ENCODE peak calls at places on chromosomes 6 and 20, in six cellular contexts. One of them, this sample, is unnamed.

GRCh38 chr20:38147166-38147565 is 17.9 kb downstream of the TGM2 start:
- DNase-seq in cardiac fibroblast: no peak
- DNase-seq in B cell: no peak
- DNase-seq in kidney: peak
- DNase-seq in tibial nerve: no peak
- DNase-seq in CD8-positive, alpha-beta T cell: no peak
- DNase-seq in this sample: no peak

GRCh38 chr20:23123886-23124285 is 37.8 kb upstream of the CD93 start:
- DNase-seq in tibial nerve: no peak
- DNase-seq in cardiac fibroblast: no peak
- DNase-seq in kidney: no peak
- DNase-seq in CD8-positive, alpha-beta T cell: no peak
- DNase-seq in B cell: no peak
- DNase-seq in this sample: no peak

GRCh38 chr6:35152067-35152707 is 11.0 kb upstream of the TCP11 start:
- DNase-seq in CD8-positive, alpha-beta T cell: no peak
- DNase-seq in B cell: no peak
- DNase-seq in cardiac fibroblast: no peak
- DNase-seq in kidney: no peak
- DNase-seq in tibial nerve: no peak
- DNase-seq in this sample: no peak

GRCh38 chr6:5403619-5404018 is 142.3 kb downstream of the FARS2 start:
- DNase-seq in cardiac fibroblast: no peak
- DNase-seq in B cell: no peak
- DNase-seq in tibial nerve: no peak
- DNase-seq in CD8-positive, alpha-beta T cell: no peak
- DNase-seq in kidney: no peak
- DNase-seq in this sample: no peak

GRCh38 chr6:33000053-33000452 is 9.3 kb downstream of the HLA-DOA start:
- DNase-seq in kidney: no peak
- DNase-seq in cardiac fibroblast: no peak
- DNase-seq in CD8-positive, alpha-beta T cell: no peak
- DNase-seq in tibial nerve: no peak
- DNase-seq in B cell: peak
- DNase-seq in this sample: no peak

GRCh38 chr6:56291278-56291917 is 44.0 kb upstream of the COL21A1 start:
- DNase-seq in tibial nerve: no peak
- DNase-seq in kidney: no peak
- DNase-seq in B cell: no peak
- DNase-seq in cardiac fibroblast: peak
- DNase-seq in CD8-positive, alpha-beta T cell: no peak
- DNase-seq in this sample: no peak

GRCh38 chr6:104705095-104705707 is 154.5 kb downstream of the HACE1 start:
- DNase-seq in CD8-positive, alpha-beta T cell: peak
- DNase-seq in B cell: no peak
- DNase-seq in kidney: no peak
- DNase-seq in tibial nerve: no peak
- DNase-seq in cardiac fibroblast: peak
- DNase-seq in this sample: no peak

GRCh38 chr20:8156603-8157079 is 24.6 kb downstream of the PLCB1 start:
- DNase-seq in CD8-positive, alpha-beta T cell: no peak
- DNase-seq in kidney: no peak
- DNase-seq in tibial nerve: no peak
- DNase-seq in B cell: no peak
- DNase-seq in cardiac fibroblast: no peak
- DNase-seq in this sample: no peak

GRCh38 chr20:35595456-35595855 is 20.2 kb upstream of the SPAG4 start:
- DNase-seq in cardiac fibroblast: no peak
- DNase-seq in B cell: no peak
- DNase-seq in tibial nerve: no peak
- DNase-seq in CD8-positive, alpha-beta T cell: no peak
- DNase-seq in kidney: peak
- DNase-seq in this sample: no peak

GRCh38 chr6:39017481-39017880 is 31.1 kb upstream of the GLP1R start:
- DNase-seq in B cell: no peak
- DNase-seq in CD8-positive, alpha-beta T cell: no peak
- DNase-seq in cardiac fibroblast: no peak
- DNase-seq in tibial nerve: no peak
- DNase-seq in kidney: no peak
- DNase-seq in this sample: no peak
- TF ChIP-seq CTCF in B cell: no peak
- TF ChIP-seq CTCF in CD8-positive, alpha-beta T cell: no peak
- TF ChIP-seq CTCF in cardiac fibroblast: no peak
- TF ChIP-seq CTCF in tibial nerve: no peak
- TF ChIP-seq CTCF in kidney: no peak
- TF ChIP-seq CTCF in this sample: no peak

GRCh38 chr6:134282816-134283215 is 35.1 kb downstream of the SGK1 start:
- DNase-seq in cardiac fibroblast: no peak
- DNase-seq in CD8-positive, alpha-beta T cell: no peak
- DNase-seq in B cell: no peak
- DNase-seq in tibial nerve: no peak
- DNase-seq in kidney: no peak
- DNase-seq in this sample: no peak
- TF ChIP-seq CTCF in cardiac fibroblast: no peak
- TF ChIP-seq CTCF in CD8-positive, alpha-beta T cell: no peak
- TF ChIP-seq CTCF in B cell: no peak
- TF ChIP-seq CTCF in tibial nerve: no peak
- TF ChIP-seq CTCF in kidney: no peak
- TF ChIP-seq CTCF in this sample: no peak

DNA sequence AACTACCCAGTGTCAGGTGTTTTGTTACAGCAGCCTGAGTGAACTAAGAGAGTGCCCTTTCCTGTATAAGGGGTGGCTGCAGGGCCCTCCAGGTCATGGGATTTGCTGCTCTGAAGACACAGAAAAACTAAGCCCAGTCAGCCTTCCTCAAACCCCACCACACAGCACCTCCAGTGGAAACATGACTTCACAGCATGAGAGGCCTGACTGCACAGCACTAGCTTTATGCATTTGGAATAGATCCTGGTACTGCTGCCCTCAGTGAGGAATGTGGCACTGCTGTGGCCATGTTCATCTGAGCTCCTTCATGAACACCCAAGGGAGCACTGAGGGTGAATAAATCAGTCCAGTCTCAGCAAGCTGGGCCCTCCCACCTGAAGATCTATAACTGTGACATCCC is 296.1 kb upstream of the FOXQ1 start:
- DNase-seq in kidney: peak
- DNase-seq in B cell: no peak
- DNase-seq in tibial nerve: no peak
- DNase-seq in cardiac fibroblast: no peak
- DNase-seq in CD8-positive, alpha-beta T cell: no peak
- DNase-seq in this sample: no peak
- TF ChIP-seq CTCF in kidney: peak
- TF ChIP-seq CTCF in B cell: no peak
- TF ChIP-seq CTCF in tibial nerve: no peak
- TF ChIP-seq CTCF in cardiac fibroblast: no peak
- TF ChIP-seq CTCF in CD8-positive, alpha-beta T cell: no peak
- TF ChIP-seq CTCF in this sample: no peak

DNA sequence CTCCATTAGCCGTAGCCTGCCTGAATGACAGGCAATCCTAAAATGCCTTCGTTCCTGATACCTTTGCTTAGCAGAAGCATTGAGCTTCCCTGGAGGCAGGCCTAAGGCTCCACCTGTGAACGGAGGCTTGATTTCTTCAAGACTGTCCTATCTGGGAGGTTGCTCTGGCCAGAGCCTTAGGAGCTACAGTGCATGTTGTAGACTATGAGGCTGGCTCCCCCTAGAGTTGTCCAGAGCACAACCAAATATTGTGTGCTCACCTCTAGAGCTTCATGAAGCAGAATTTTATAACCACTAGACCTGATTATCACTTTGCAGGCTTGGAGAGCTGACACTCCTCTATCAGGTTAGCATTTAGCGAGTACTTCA is 217.8 kb downstream of the MAFB start:
- DNase-seq in kidney: no peak
- DNase-seq in CD8-positive, alpha-beta T cell: no peak
- DNase-seq in cardiac fibroblast: no peak
- DNase-seq in B cell: no peak
- DNase-seq in tibial nerve: no peak
- DNase-seq in this sample: no peak
- TF ChIP-seq CTCF in kidney: no peak
- TF ChIP-seq CTCF in CD8-positive, alpha-beta T cell: no peak
- TF ChIP-seq CTCF in cardiac fibroblast: no peak
- TF ChIP-seq CTCF in B cell: no peak
- TF ChIP-seq CTCF in tibial nerve: no peak
- TF ChIP-seq CTCF in this sample: no peak

GRCh38 chr6:139373928-139374356 is 506 bp downstream of the CITED2 start:
- DNase-seq in kidney: no peak
- DNase-seq in CD8-positive, alpha-beta T cell: peak
- DNase-seq in B cell: no peak
- DNase-seq in tibial nerve: no peak
- DNase-seq in cardiac fibroblast: no peak
- DNase-seq in this sample: no peak
- TF ChIP-seq CTCF in kidney: no peak
- TF ChIP-seq CTCF in CD8-positive, alpha-beta T cell: no peak
- TF ChIP-seq CTCF in B cell: no peak
- TF ChIP-seq CTCF in tibial nerve: no peak
- TF ChIP-seq CTCF in cardiac fibroblast: no peak
- TF ChIP-seq CTCF in this sample: no peak

This sample was measured in natural killer cell.